ENCODE peak calls at places on chromosome 1, in four cellular contexts. K is endodermal cell, M is aorta, L is left ventricle myocardium inferior. F is an unnamed sample.

GRCh38 chr1:231642600-231643332 is 16.2 kb downstream of the DISC1 start:
- DNase-seq in M (no peak), K (no peak), L (no peak), F (no peak)

GRCh38 chr1:196779093-196779492 is 4.5 kb downstream of the CFHR3 start:
- DNase-seq in M (no peak), L (no peak), K (no peak), F (no peak)

GRCh38 chr1:119475866-119476439 is 31.1 kb upstream of the HSD3B1 start:
- DNase-seq in L (peak; percentile 19), M (no peak), K (peak; percentile 96), F (peak; percentile 38)

GRCh38 chr1:159786966-159787365 is 6.2 kb downstream of the DUSP23 start:
- DNase-seq in M (no peak), K (no peak), L (no peak), F (no peak)

GRCh38 chr1:6414881-6415280 is 4.8 kb downstream of the HES2 start:
- DNase-seq in M (no peak), L (no peak), K (no peak), F (no peak)

GRCh38 chr1:33347650-33347992 is 26.7 kb upstream of the A3GALT2 start:
- DNase-seq in K (no peak), L (no peak), M (peak; percentile 73), F (no peak)

GRCh38 chr1:45442272-45442671 is 48.7 kb downstream of the TESK2 start:
- DNase-seq in K (no peak), M (no peak), L (no peak), F (no peak)

GRCh38 chr1:91511386-91511785 is 10.7 kb downstream of the CDC7 start:
- DNase-seq in K (no peak), L (no peak), M (no peak), F (peak; percentile 3)

GRCh38 chr1:173475564-173476196 is 1.5 kb upstream of the PRDX6 start:
- DNase-seq in L (no peak), M (no peak), K (no peak), F (peak; percentile 78)

GRCh38 chr1:154755858-154756730 is 114.0 kb downstream of the KCNN3 start:
- DNase-seq in L (no peak), K (no peak), M (no peak), F (peak; percentile 68)

GRCh38 chr1:10637833-10638558 is 158.4 kb downstream of the CASZ1 start:
- DNase-seq in K (peak; percentile 70), L (no peak), M (no peak), F (no peak)

GRCh38 chr1:246961939-246962373 is 30.2 kb upstream of the AHCTF1 start:
- DNase-seq in K (no peak), L (peak; percentile 34), M (peak; percentile 79), F (no peak)

GRCh38 chr1:210288106-210288505 is 40.6 kb upstream of the HHAT start:
- DNase-seq in K (no peak), M (no peak), L (no peak), F (no peak)

GRCh38 chr1:11429935-11430334 is 49.0 kb upstream of the DISP3 start:
- DNase-seq in M (no peak), K (no peak), L (no peak), F (no peak)

GRCh38 chr1:7940745-7941436 is at the start of gene TNFRSF9:
- DNase-seq in L (no peak), M (peak; percentile 53), K (peak; percentile 54), F (peak; percentile 82)

GRCh38 chr1:223844521-223844961 is 1.2 kb downstream of the TP53BP2 start:
- DNase-seq in M (no peak), K (no peak), L (no peak), F (no peak)

GRCh38 chr1:119101563-119101962 is 38.9 kb downstream of the WARS2 start:
- DNase-seq in K (no peak), L (no peak), M (no peak), F (peak; percentile 81)

GRCh38 chr1:53860967-53861411 is 22.9 kb upstream of the NDC1 start:
- DNase-seq in M (no peak), K (peak; percentile 76), L (no peak), F (peak; percentile 16)

GRCh38 chr1:68969430-68969829 is 472.5 kb upstream of the DEPDC1 start:
- DNase-seq in L (no peak), K (no peak), M (no peak), F (no peak)

GRCh38 chr1:90356101-90356500 is 361.0 kb downstream of the BARHL2 start:
- DNase-seq in M (no peak), L (no peak), K (no peak), F (no peak)

GRCh38 chr1:152932170-152932811 is 14.7 kb upstream of the SPRR5 start:
- DNase-seq in K (no peak), L (no peak), M (no peak), F (no peak)

GRCh38 chr1:32172621-32173245 is 6.7 kb upstream of the TXLNA start:
- DNase-seq in M (no peak), L (no peak), K (no peak), F (no peak)

DNA sequence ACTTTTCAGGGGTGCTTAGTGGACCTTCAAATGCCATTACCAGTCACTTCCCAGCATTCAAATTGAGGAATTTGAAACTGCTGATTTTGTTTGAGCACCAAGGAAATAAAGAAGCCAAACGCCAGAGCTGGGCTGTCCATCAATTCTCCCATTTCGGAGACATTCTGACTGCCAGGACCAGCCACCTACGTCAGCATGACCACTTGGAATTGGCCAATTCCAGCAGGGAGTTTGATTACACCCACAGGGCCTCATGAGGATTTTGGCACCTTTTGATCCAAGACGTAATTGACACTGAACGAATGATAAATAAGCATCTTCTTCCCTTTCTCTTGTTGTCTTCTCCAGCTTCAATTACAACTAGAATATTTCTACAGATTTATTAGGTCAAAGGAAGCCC is 40.2 kb downstream of the GREM2 start:
- DNase-seq in L (no peak), K (no peak), M (no peak), F (no peak)
- H3K27ac ChIP-seq in L (no peak overlapping the region), K (no peak overlapping the region), M (no peak overlapping the region), F (no peak overlapping the region)

GRCh38 chr1:116911166-116911553 is 1.4 kb downstream of the PTGFRN start:
- DNase-seq in K (peak; percentile 52), L (no peak), M (no peak), F (no peak)

GRCh38 chr1:116914667-116915066 is 5.0 kb downstream of the PTGFRN start:
- DNase-seq in L (no peak), M (no peak), K (no peak), F (no peak)

GRCh38 chr1:116911779-116912469 is 2.2 kb downstream of the PTGFRN start:
- DNase-seq in K (no peak), L (no peak), M (no peak), F (no peak)

GRCh38 chr1:116913941-116914340 is 4.2 kb downstream of the PTGFRN start:
- DNase-seq in M (no peak), L (no peak), K (no peak), F (no peak)

DNA sequence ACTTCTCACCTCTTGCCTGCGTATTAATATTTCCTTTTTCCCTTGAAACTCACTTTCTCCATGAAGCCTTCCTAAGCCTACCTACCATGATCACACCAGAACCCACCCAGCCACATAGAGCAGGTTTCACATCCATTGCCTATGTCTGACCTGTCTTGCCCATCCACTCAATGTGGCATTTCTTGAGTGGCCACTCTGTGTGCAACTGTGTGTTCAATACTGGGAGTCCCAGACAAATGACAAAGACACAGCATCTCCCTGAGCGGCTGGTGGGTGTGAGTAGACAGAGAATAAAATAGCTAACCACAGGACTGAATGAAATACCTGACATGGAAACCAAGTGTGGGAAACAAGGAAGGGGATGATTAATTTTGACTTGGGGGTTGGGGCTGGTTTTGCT is 3.1 kb downstream of the PTGFRN start:
- DNase-seq in L (no peak), M (no peak), K (no peak), F (no peak)
- H3K36me3 ChIP-seq in L (no peaks in the 10 kb centered on the region), M (no peaks in the 10 kb centered on the region), K (peaks cover 5% of the 10 kb centered on the region), F (no peaks in the 10 kb centered on the region)

GRCh38 chr1:201773764-201774163 is 55.2 kb upstream of the IPO9 start:
- DNase-seq in M (no peak), L (no peak), K (no peak), F (no peak)
- H3K27ac ChIP-seq in M (no peak overlapping the region), L (peak overlapping the region; percentile 78), K (no peak overlapping the region), F (peak overlapping the region; percentile 91)

GRCh38 chr1:203405703-203406430 is 54.9 kb upstream of the FMOD start:
- DNase-seq in M (no peak), L (no peak), K (no peak), F (no peak)

GRCh38 chr1:203402609-203403337 is 51.9 kb upstream of the FMOD start:
- DNase-seq in M (no peak), K (no peak), L (no peak), F (peak; percentile 28)

GRCh38 chr1:203403586-203403985 is 52.7 kb upstream of the FMOD start:
- DNase-seq in L (no peak), K (peak; percentile 64), M (no peak), F (no peak)

GRCh38 chr1:203406446-203407045 is 55.6 kb upstream of the FMOD start:
- DNase-seq in L (peak; percentile 71), M (peak; percentile 86), K (no peak), F (no peak)

DNA sequence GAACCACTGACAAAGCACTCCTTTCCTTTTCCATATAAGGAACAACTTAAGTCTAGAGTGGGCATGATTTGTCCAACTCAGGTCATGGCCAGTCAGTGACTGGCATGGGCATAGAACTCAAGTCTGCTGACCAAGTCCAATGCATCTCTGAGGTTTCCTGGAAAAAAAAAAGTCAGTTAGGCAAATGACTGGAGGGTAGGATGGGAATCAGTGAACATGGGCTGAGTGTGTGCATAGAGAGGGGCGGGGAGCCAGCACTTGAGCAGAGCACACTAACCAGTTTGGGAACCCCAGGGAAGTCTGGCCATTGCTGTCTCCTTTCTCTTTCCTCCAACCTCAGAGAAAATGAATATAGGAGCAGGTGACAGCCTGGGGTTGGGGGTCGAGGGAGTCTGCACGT is 53.6 kb upstream of the FMOD start:
- DNase-seq in K (no peak), L (no peak), M (no peak), F (no peak)
- H3K36me3 ChIP-seq in K (no peaks in the 10 kb centered on the region), L (no peaks in the 10 kb centered on the region), M (no peaks in the 10 kb centered on the region), F (no peaks in the 10 kb centered on the region)

GRCh38 chr1:228944991-228945390 is 209.7 kb downstream of the RHOU start:
- DNase-seq in L (no peak), M (no peak), K (no peak), F (peak; percentile 48)
- H3K27ac ChIP-seq in L (no peak overlapping the region), M (no peak overlapping the region), K (no peak overlapping the region), F (peak overlapping the region; percentile 17)

DNA sequence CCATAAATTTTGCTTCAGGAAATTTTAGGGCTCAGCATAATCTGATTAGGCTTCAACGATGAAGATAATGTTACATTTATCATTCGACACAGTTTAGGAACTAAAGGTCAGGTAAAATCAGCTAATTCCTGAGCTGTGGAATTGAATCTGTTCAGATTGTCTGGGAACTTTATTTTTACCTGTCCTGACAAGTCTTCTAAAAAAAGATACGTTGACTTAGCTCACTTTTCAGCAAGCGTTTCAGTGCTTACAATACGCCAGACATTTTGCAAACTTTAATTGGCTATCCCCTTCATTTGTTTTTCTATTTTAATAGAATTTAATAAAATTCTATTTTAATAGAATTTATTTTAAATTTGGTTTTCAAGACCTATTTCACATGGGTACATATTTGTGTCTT is 57.8 kb downstream of the POU2F1 start:
- DNase-seq in M (no peak), K (no peak), L (no peak), F (no peak)
- H3K36me3 ChIP-seq in M (no peaks in the 10 kb centered on the region), K (no peaks in the 10 kb centered on the region), L (no peaks in the 10 kb centered on the region), F (no peaks in the 10 kb centered on the region)

GRCh38 chr1:22677861-22678521 is 25.0 kb downstream of the C1QB start:
- DNase-seq in L (no peak), K (no peak), M (no peak), F (no peak)
- H3K27ac ChIP-seq in L (no peak overlapping the region), K (no peak overlapping the region), M (no peak overlapping the region), F (no peak overlapping the region)

GRCh38 chr1:39450956-39451601 is 40.4 kb upstream of the BMP8A start:
- DNase-seq in L (no peak), M (no peak), K (no peak), F (peak; percentile 29)
- H3K36me3 ChIP-seq in L (peaks cover 94% of the 10 kb centered on the region), M (peaks cover 28% of the 10 kb centered on the region), K (peaks cover 92% of the 10 kb centered on the region), F (peaks cover 97% of the 10 kb centered on the region)